ENCODE peak calls at places on chromosome 7, in six cellular contexts. One of them, this sample, is unnamed.

GRCh38 chr7:39413866-39414668 is 152.1 kb upstream of the YAE1 start:
- DNase-seq in mucosa of descending colon: peak
- DNase-seq in fibroblast of mammary gland: peak
- DNase-seq in hepatocyte: peak
- DNase-seq in AG09309: no peak
- DNase-seq in cardiac fibroblast: peak
- DNase-seq in this sample: no peak

GRCh38 chr7:70037171-70037933 is 439.1 kb downstream of the AUTS2 start:
- DNase-seq in cardiac fibroblast: no peak
- DNase-seq in hepatocyte: no peak
- DNase-seq in AG09309: peak
- DNase-seq in fibroblast of mammary gland: peak
- DNase-seq in mucosa of descending colon: no peak
- DNase-seq in this sample: no peak

GRCh38 chr7:38215115-38215514 is 37.1 kb downstream of the STARD3NL start:
- DNase-seq in fibroblast of mammary gland: peak
- DNase-seq in mucosa of descending colon: no peak
- DNase-seq in AG09309: no peak
- DNase-seq in hepatocyte: peak
- DNase-seq in cardiac fibroblast: peak
- DNase-seq in this sample: no peak

GRCh38 chr7:125299366-125299765 is 369.7 kb upstream of the POT1 start:
- DNase-seq in cardiac fibroblast: no peak
- DNase-seq in mucosa of descending colon: no peak
- DNase-seq in hepatocyte: no peak
- DNase-seq in AG09309: no peak
- DNase-seq in fibroblast of mammary gland: no peak
- DNase-seq in this sample: no peak

GRCh38 chr7:51328351-51328801 is 11.8 kb upstream of the COBL start:
- DNase-seq in hepatocyte: peak
- DNase-seq in mucosa of descending colon: no peak
- DNase-seq in fibroblast of mammary gland: no peak
- DNase-seq in AG09309: no peak
- DNase-seq in cardiac fibroblast: no peak
- DNase-seq in this sample: no peak

GRCh38 chr7:92260248-92260781 is 14.5 kb downstream of the ANKIB1 start:
- DNase-seq in cardiac fibroblast: peak
- DNase-seq in fibroblast of mammary gland: peak
- DNase-seq in AG09309: no peak
- DNase-seq in mucosa of descending colon: no peak
- DNase-seq in hepatocyte: no peak
- DNase-seq in this sample: no peak

GRCh38 chr7:93427107-93427506 is 147.4 kb downstream of the CALCR start:
- DNase-seq in cardiac fibroblast: no peak
- DNase-seq in mucosa of descending colon: no peak
- DNase-seq in AG09309: no peak
- DNase-seq in fibroblast of mammary gland: no peak
- DNase-seq in hepatocyte: no peak
- DNase-seq in this sample: no peak

GRCh38 chr7:95481768-95482167 is 4.0 kb upstream of the ASB4 start:
- DNase-seq in cardiac fibroblast: no peak
- DNase-seq in AG09309: no peak
- DNase-seq in hepatocyte: no peak
- DNase-seq in fibroblast of mammary gland: no peak
- DNase-seq in mucosa of descending colon: no peak
- DNase-seq in this sample: no peak

GRCh38 chr7:149720372-149721083 is 52.9 kb downstream of the ZNF467 start:
- DNase-seq in AG09309: no peak
- DNase-seq in fibroblast of mammary gland: peak
- DNase-seq in cardiac fibroblast: peak
- DNase-seq in hepatocyte: peak
- DNase-seq in mucosa of descending colon: no peak
- DNase-seq in this sample: peak

GRCh38 chr7:36203081-36203775 is 50.2 kb downstream of the EEPD1 start:
- DNase-seq in hepatocyte: no peak
- DNase-seq in mucosa of descending colon: no peak
- DNase-seq in fibroblast of mammary gland: no peak
- DNase-seq in cardiac fibroblast: no peak
- DNase-seq in AG09309: no peak
- DNase-seq in this sample: no peak

GRCh38 chr7:140696024-140696678 is 357 bp upstream of the NDUFB2 start:
- DNase-seq in mucosa of descending colon: peak
- DNase-seq in fibroblast of mammary gland: peak
- DNase-seq in cardiac fibroblast: peak
- DNase-seq in AG09309: peak
- DNase-seq in hepatocyte: peak
- DNase-seq in this sample: peak

GRCh38 chr7:126799541-126799940 is 453.2 kb downstream of the GRM8 start:
- DNase-seq in mucosa of descending colon: no peak
- DNase-seq in fibroblast of mammary gland: no peak
- DNase-seq in hepatocyte: no peak
- DNase-seq in cardiac fibroblast: no peak
- DNase-seq in AG09309: no peak
- DNase-seq in this sample: no peak

GRCh38 chr7:84247591-84247990 is 53.0 kb upstream of the SEMA3A start:
- DNase-seq in fibroblast of mammary gland: peak
- DNase-seq in cardiac fibroblast: peak
- DNase-seq in mucosa of descending colon: no peak
- DNase-seq in hepatocyte: no peak
- DNase-seq in AG09309: no peak
- DNase-seq in this sample: no peak

DNA sequence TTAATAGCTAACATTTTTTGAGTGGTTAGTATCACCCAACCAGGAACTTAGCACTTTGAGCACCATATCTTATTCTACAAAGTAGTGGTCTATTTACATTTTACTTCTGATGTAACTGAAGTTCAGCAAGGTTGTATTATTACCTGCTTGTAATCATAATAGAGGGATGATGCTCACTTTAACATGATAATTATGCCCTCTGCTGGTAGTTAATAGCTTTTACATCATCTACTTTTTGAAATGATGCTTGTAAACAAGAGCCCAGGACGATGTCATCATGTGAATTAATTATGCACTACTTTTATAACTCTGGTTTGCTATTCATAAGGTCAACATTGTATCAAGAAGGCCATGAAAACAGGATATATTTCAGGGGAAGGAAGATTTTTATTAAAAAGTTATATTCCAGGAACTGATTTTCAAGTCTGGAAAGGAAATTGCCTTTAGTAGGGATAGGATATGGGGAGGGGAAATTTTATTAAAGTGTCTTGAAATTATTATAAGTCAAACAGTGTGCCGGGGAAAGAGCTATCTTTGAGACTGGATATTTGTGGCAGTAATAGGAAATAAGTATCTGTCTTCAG is 80.3 kb upstream of the SCIN start:
- DNase-seq in fibroblast of mammary gland: peak
- DNase-seq in cardiac fibroblast: peak
- DNase-seq in AG09309: no peak
- DNase-seq in mucosa of descending colon: no peak
- DNase-seq in hepatocyte: peak
- DNase-seq in this sample: peak
- TF ChIP-seq CTCF in fibroblast of mammary gland: peak
- TF ChIP-seq CTCF in cardiac fibroblast: peak
- TF ChIP-seq CTCF in AG09309: peak
- TF ChIP-seq CTCF in mucosa of descending colon: no peak
- TF ChIP-seq CTCF in hepatocyte: peak
- TF ChIP-seq CTCF in this sample: peak

GRCh38 chr7:22128528-22128920 is 182.8 kb upstream of the CDCA7L start:
- DNase-seq in AG09309: no peak
- DNase-seq in cardiac fibroblast: no peak
- DNase-seq in mucosa of descending colon: no peak
- DNase-seq in hepatocyte: no peak
- DNase-seq in fibroblast of mammary gland: no peak
- DNase-seq in this sample: no peak
- H3K4me3 ChIP-seq in AG09309: no peak
- H3K4me3 ChIP-seq in cardiac fibroblast: no peak
- H3K4me3 ChIP-seq in mucosa of descending colon: no peak
- H3K4me3 ChIP-seq in hepatocyte: no peak
- H3K4me3 ChIP-seq in fibroblast of mammary gland: no peak
- H3K4me3 ChIP-seq in this sample: no peak

GRCh38 chr7:4816419-4817080 is 41.1 kb downstream of the AP5Z1 start:
- DNase-seq in cardiac fibroblast: no peak
- DNase-seq in AG09309: no peak
- DNase-seq in hepatocyte: no peak
- DNase-seq in fibroblast of mammary gland: no peak
- DNase-seq in mucosa of descending colon: no peak
- DNase-seq in this sample: no peak

GRCh38 chr7:4814463-4814862 is 39.0 kb downstream of the AP5Z1 start:
- DNase-seq in cardiac fibroblast: no peak
- DNase-seq in AG09309: no peak
- DNase-seq in fibroblast of mammary gland: no peak
- DNase-seq in hepatocyte: no peak
- DNase-seq in mucosa of descending colon: no peak
- DNase-seq in this sample: no peak

GRCh38 chr7:4815121-4815520 is 39.7 kb downstream of the AP5Z1 start:
- DNase-seq in cardiac fibroblast: no peak
- DNase-seq in hepatocyte: no peak
- DNase-seq in mucosa of descending colon: no peak
- DNase-seq in AG09309: no peak
- DNase-seq in fibroblast of mammary gland: no peak
- DNase-seq in this sample: no peak

GRCh38 chr7:4817178-4817905 is 41.9 kb downstream of the AP5Z1 start:
- DNase-seq in hepatocyte: no peak
- DNase-seq in fibroblast of mammary gland: no peak
- DNase-seq in AG09309: no peak
- DNase-seq in cardiac fibroblast: no peak
- DNase-seq in mucosa of descending colon: no peak
- DNase-seq in this sample: no peak

DNA sequence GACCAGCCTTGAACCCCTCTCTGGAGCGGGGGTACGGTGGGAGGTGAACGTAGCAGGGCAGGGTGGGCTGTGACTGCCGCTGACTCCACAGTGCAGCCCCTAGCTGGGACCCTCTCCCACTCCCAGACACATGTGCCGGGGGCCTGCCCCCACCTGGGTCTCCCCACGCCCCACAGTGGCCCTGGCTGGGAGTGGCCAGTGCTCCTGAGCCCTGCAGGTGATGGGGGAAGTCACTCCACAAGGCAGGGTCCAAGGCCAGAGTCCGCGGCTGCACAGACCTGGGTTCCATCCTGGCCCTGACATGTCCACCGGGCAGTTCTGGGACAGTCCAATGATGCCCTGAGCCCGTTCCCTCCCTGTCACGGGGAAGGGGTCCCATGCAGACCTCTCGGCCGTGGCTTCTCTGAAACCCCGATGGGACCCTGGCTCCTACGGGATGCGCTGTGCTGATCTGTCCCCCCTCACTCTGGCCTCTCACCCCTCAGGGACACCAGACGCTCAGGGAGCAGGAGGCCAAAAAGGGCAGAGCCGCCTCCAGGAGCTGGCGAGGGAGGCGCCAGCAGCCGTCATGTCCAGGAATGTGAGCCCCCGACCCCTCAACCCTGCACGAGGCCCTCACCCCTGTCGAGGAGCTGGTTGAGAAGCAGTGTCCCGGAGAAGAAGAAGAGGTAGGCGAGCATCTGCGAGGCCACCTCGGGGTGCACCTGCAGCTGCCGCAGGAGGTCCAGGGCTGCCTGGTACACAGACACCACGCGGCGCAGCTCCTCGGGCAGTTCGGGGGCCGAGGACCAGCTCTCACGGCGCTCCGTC is 40.4 kb downstream of the AP5Z1 start:
- DNase-seq in fibroblast of mammary gland: no peak
- DNase-seq in cardiac fibroblast: no peak
- DNase-seq in mucosa of descending colon: no peak
- DNase-seq in hepatocyte: no peak
- DNase-seq in AG09309: no peak
- DNase-seq in this sample: no peak
- TF ChIP-seq CTCF in fibroblast of mammary gland: no peak
- TF ChIP-seq CTCF in cardiac fibroblast: no peak
- TF ChIP-seq CTCF in mucosa of descending colon: no peak
- TF ChIP-seq CTCF in hepatocyte: no peak
- TF ChIP-seq CTCF in AG09309: no peak
- TF ChIP-seq CTCF in this sample: no peak

DNA sequence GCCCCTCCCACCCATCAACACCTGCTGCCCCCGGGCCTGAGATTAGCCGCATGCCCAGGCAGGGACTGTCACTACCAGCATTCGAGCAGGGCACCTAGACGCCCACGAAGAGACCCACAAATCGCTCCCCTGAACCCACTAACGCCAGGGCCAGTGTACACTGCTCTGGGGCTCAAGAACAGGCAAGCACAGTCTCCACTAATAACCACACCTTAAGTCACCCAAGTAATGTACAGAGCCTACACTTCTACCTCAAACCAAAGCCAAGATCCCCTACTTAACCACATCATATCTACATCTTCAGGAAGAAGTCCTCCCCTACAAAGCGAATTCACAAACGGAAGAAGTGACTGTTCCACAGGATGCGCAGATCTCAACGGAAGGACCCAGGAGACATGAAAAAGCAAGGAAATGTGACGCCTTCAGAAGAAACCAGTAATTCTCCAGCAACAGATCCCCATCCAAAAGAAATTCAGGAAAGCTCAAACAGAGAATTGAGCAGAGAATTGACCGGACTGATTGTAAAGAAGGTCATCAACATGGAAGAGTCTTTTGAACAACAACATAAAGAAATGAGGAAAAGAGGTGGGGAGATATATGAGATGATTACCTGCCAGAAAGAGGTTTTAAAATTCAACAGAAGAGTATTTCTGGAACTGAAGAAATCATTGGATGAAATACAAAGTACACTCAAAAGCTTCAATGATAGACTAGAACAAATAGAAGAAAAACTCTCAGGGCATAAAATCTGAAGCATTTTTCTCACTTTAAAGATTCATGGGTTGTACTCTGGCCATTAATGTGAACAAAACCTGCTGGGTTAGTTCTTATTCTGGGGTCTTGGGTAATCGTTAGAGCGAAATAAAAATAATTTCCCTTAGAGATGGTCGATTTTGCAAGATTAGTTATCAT is 20.9 kb downstream of the IFT22 start:
- DNase-seq in hepatocyte: no peak
- DNase-seq in mucosa of descending colon: no peak
- DNase-seq in cardiac fibroblast: no peak
- DNase-seq in AG09309: no peak
- DNase-seq in fibroblast of mammary gland: no peak
- DNase-seq in this sample: no peak
- H3K4me3 ChIP-seq in hepatocyte: no peak
- H3K4me3 ChIP-seq in mucosa of descending colon: no peak
- H3K4me3 ChIP-seq in cardiac fibroblast: no peak
- H3K4me3 ChIP-seq in AG09309: no peak
- H3K4me3 ChIP-seq in fibroblast of mammary gland: no peak
- H3K4me3 ChIP-seq in this sample: no peak

GRCh38 chr7:44287488-44288380 is 37.7 kb downstream of the CAMK2B start:
- DNase-seq in fibroblast of mammary gland: no peak
- DNase-seq in AG09309: no peak
- DNase-seq in mucosa of descending colon: peak
- DNase-seq in hepatocyte: no peak
- DNase-seq in cardiac fibroblast: no peak
- DNase-seq in this sample: no peak

GRCh38 chr7:44286618-44287487 is 38.5 kb downstream of the CAMK2B start:
- DNase-seq in cardiac fibroblast: no peak
- DNase-seq in AG09309: no peak
- DNase-seq in fibroblast of mammary gland: no peak
- DNase-seq in hepatocyte: no peak
- DNase-seq in mucosa of descending colon: peak
- DNase-seq in this sample: no peak

GRCh38 chr7:44285561-44285960 is 39.8 kb downstream of the CAMK2B start:
- DNase-seq in hepatocyte: no peak
- DNase-seq in cardiac fibroblast: no peak
- DNase-seq in fibroblast of mammary gland: no peak
- DNase-seq in mucosa of descending colon: peak
- DNase-seq in AG09309: no peak
- DNase-seq in this sample: no peak

GRCh38 chr7:44284881-44285541 is 40.4 kb downstream of the CAMK2B start:
- DNase-seq in fibroblast of mammary gland: no peak
- DNase-seq in hepatocyte: no peak
- DNase-seq in cardiac fibroblast: no peak
- DNase-seq in AG09309: no peak
- DNase-seq in mucosa of descending colon: peak
- DNase-seq in this sample: no peak

GRCh38 chr7:44286182-44286617 is 39.2 kb downstream of the CAMK2B start:
- DNase-seq in cardiac fibroblast: no peak
- DNase-seq in hepatocyte: no peak
- DNase-seq in fibroblast of mammary gland: no peak
- DNase-seq in mucosa of descending colon: peak
- DNase-seq in AG09309: no peak
- DNase-seq in this sample: no peak
- TF ChIP-seq CTCF in cardiac fibroblast: no peak
- TF ChIP-seq CTCF in hepatocyte: no peak
- TF ChIP-seq CTCF in fibroblast of mammary gland: no peak
- TF ChIP-seq CTCF in mucosa of descending colon: no peak
- TF ChIP-seq CTCF in AG09309: no peak
- TF ChIP-seq CTCF in this sample: no peak

This sample was measured in LNCaP clone FGC.